ENCODE peak calls at places on chromosomes 2 and 18, in ten cellular contexts. One of them, this sample, is unnamed.

GRCh38 chr2:31060397-31060796 is 77.8 kb downstream of the GALNT14 start:
- DNase-seq in CD8-positive, alpha-beta T cell: no peak
- DNase-seq in MV-4-11: no peak
- DNase-seq in sciatic nerve: no peak
- DNase-seq in fibroblast of lung: no peak
- DNase-seq in stimulated activated CD4-positive, alpha-beta T cell treated with anti-CD3 and anti-CD28 coated beads, Interleukin-4, amount 100 ng/mL, for 48 hours: no peak
- DNase-seq in astrocyte: no peak
- DNase-seq in tibial nerve: no peak
- DNase-seq in pulmonary artery endothelial cell: no peak
- DNase-seq in SK-MEL-5: no peak
- DNase-seq in this sample: no peak

GRCh38 chr2:67075056-67075455 is 322.1 kb upstream of the ETAA1 start:
- DNase-seq in CD8-positive, alpha-beta T cell: no peak
- DNase-seq in MV-4-11: no peak
- DNase-seq in sciatic nerve: no peak
- DNase-seq in fibroblast of lung: no peak
- DNase-seq in stimulated activated CD4-positive, alpha-beta T cell treated with anti-CD3 and anti-CD28 coated beads, Interleukin-4, amount 100 ng/mL, for 48 hours: no peak
- DNase-seq in astrocyte: no peak
- DNase-seq in tibial nerve: no peak
- DNase-seq in pulmonary artery endothelial cell: no peak
- DNase-seq in SK-MEL-5: no peak
- DNase-seq in this sample: no peak

GRCh38 chr18:27263369-27263768 is 78.3 kb upstream of the CHST9 start:
- DNase-seq in CD8-positive, alpha-beta T cell: no peak
- DNase-seq in MV-4-11: no peak
- DNase-seq in sciatic nerve: no peak
- DNase-seq in fibroblast of lung: no peak
- DNase-seq in stimulated activated CD4-positive, alpha-beta T cell treated with anti-CD3 and anti-CD28 coated beads, Interleukin-4, amount 100 ng/mL, for 48 hours: no peak
- DNase-seq in astrocyte: no peak
- DNase-seq in tibial nerve: no peak
- DNase-seq in pulmonary artery endothelial cell: no peak
- DNase-seq in SK-MEL-5: no peak
- DNase-seq in this sample: no peak

GRCh38 chr2:111702119-111702808 is 181.7 kb downstream of the ANAPC1 start:
- DNase-seq in CD8-positive, alpha-beta T cell: peak
- DNase-seq in MV-4-11: peak
- DNase-seq in sciatic nerve: no peak
- DNase-seq in fibroblast of lung: peak
- DNase-seq in stimulated activated CD4-positive, alpha-beta T cell treated with anti-CD3 and anti-CD28 coated beads, Interleukin-4, amount 100 ng/mL, for 48 hours: peak
- DNase-seq in astrocyte: peak
- DNase-seq in tibial nerve: no peak
- DNase-seq in pulmonary artery endothelial cell: no peak
- DNase-seq in SK-MEL-5: peak
- DNase-seq in this sample: peak

GRCh38 chr2:40367652-40368051 is 84.2 kb downstream of the SLC8A1 start:
- DNase-seq in CD8-positive, alpha-beta T cell: no peak
- DNase-seq in MV-4-11: no peak
- DNase-seq in sciatic nerve: no peak
- DNase-seq in fibroblast of lung: peak
- DNase-seq in stimulated activated CD4-positive, alpha-beta T cell treated with anti-CD3 and anti-CD28 coated beads, Interleukin-4, amount 100 ng/mL, for 48 hours: no peak
- DNase-seq in astrocyte: peak
- DNase-seq in tibial nerve: no peak
- DNase-seq in pulmonary artery endothelial cell: no peak
- DNase-seq in SK-MEL-5: no peak
- DNase-seq in this sample: no peak

GRCh38 chr2:85732467-85733120 is 21.2 kb upstream of the ATOH8 start:
- DNase-seq in CD8-positive, alpha-beta T cell: no peak
- DNase-seq in MV-4-11: no peak
- DNase-seq in sciatic nerve: no peak
- DNase-seq in fibroblast of lung: no peak
- DNase-seq in stimulated activated CD4-positive, alpha-beta T cell treated with anti-CD3 and anti-CD28 coated beads, Interleukin-4, amount 100 ng/mL, for 48 hours: no peak
- DNase-seq in astrocyte: no peak
- DNase-seq in tibial nerve: no peak
- DNase-seq in pulmonary artery endothelial cell: no peak
- DNase-seq in SK-MEL-5: no peak
- DNase-seq in this sample: no peak

GRCh38 chr2:181305151-181306123 is 151.7 kb upstream of the ITGA4 start:
- DNase-seq in CD8-positive, alpha-beta T cell: peak
- DNase-seq in MV-4-11: peak
- DNase-seq in sciatic nerve: no peak
- DNase-seq in fibroblast of lung: peak
- DNase-seq in stimulated activated CD4-positive, alpha-beta T cell treated with anti-CD3 and anti-CD28 coated beads, Interleukin-4, amount 100 ng/mL, for 48 hours: peak
- DNase-seq in astrocyte: peak
- DNase-seq in tibial nerve: no peak
- DNase-seq in pulmonary artery endothelial cell: no peak
- DNase-seq in SK-MEL-5: peak
- DNase-seq in this sample: no peak

GRCh38 chr2:128664499-128664971 is 345.9 kb upstream of the HS6ST1 start:
- DNase-seq in CD8-positive, alpha-beta T cell: peak
- DNase-seq in MV-4-11: no peak
- DNase-seq in sciatic nerve: no peak
- DNase-seq in fibroblast of lung: no peak
- DNase-seq in stimulated activated CD4-positive, alpha-beta T cell treated with anti-CD3 and anti-CD28 coated beads, Interleukin-4, amount 100 ng/mL, for 48 hours: no peak
- DNase-seq in astrocyte: no peak
- DNase-seq in tibial nerve: no peak
- DNase-seq in pulmonary artery endothelial cell: no peak
- DNase-seq in SK-MEL-5: no peak
- DNase-seq in this sample: no peak

GRCh38 chr2:120883607-120884405 is 148.1 kb downstream of the GLI2 start:
- DNase-seq in CD8-positive, alpha-beta T cell: no peak
- DNase-seq in MV-4-11: no peak
- DNase-seq in sciatic nerve: no peak
- DNase-seq in fibroblast of lung: no peak
- DNase-seq in stimulated activated CD4-positive, alpha-beta T cell treated with anti-CD3 and anti-CD28 coated beads, Interleukin-4, amount 100 ng/mL, for 48 hours: no peak
- DNase-seq in astrocyte: no peak
- DNase-seq in tibial nerve: no peak
- DNase-seq in pulmonary artery endothelial cell: no peak
- DNase-seq in SK-MEL-5: no peak
- DNase-seq in this sample: no peak

GRCh38 chr18:51453594-51453993 is 256.1 kb upstream of the MEX3C start:
- DNase-seq in CD8-positive, alpha-beta T cell: no peak
- DNase-seq in MV-4-11: no peak
- DNase-seq in sciatic nerve: no peak
- DNase-seq in fibroblast of lung: no peak
- DNase-seq in stimulated activated CD4-positive, alpha-beta T cell treated with anti-CD3 and anti-CD28 coated beads, Interleukin-4, amount 100 ng/mL, for 48 hours: no peak
- DNase-seq in astrocyte: no peak
- DNase-seq in tibial nerve: no peak
- DNase-seq in pulmonary artery endothelial cell: no peak
- DNase-seq in SK-MEL-5: no peak
- DNase-seq in this sample: no peak

GRCh38 chr2:128178650-128179460 is 87.9 kb downstream of the UGGT1 start:
- DNase-seq in CD8-positive, alpha-beta T cell: no peak
- DNase-seq in MV-4-11: peak
- DNase-seq in sciatic nerve: peak
- DNase-seq in fibroblast of lung: peak
- DNase-seq in stimulated activated CD4-positive, alpha-beta T cell treated with anti-CD3 and anti-CD28 coated beads, Interleukin-4, amount 100 ng/mL, for 48 hours: peak
- DNase-seq in astrocyte: peak
- DNase-seq in tibial nerve: no peak
- DNase-seq in pulmonary artery endothelial cell: peak
- DNase-seq in SK-MEL-5: peak
- DNase-seq in this sample: peak

GRCh38 chr2:150339951-150340350 is 147.5 kb downstream of the RND3 start:
- DNase-seq in CD8-positive, alpha-beta T cell: no peak
- DNase-seq in MV-4-11: no peak
- DNase-seq in sciatic nerve: no peak
- DNase-seq in fibroblast of lung: peak
- DNase-seq in stimulated activated CD4-positive, alpha-beta T cell treated with anti-CD3 and anti-CD28 coated beads, Interleukin-4, amount 100 ng/mL, for 48 hours: no peak
- DNase-seq in astrocyte: peak
- DNase-seq in tibial nerve: no peak
- DNase-seq in pulmonary artery endothelial cell: no peak
- DNase-seq in SK-MEL-5: no peak
- DNase-seq in this sample: no peak

GRCh38 chr2:240358821-240359342 is 76.6 kb upstream of the GPC1 start:
- DNase-seq in CD8-positive, alpha-beta T cell: no peak
- DNase-seq in MV-4-11: no peak
- DNase-seq in sciatic nerve: peak
- DNase-seq in fibroblast of lung: no peak
- DNase-seq in stimulated activated CD4-positive, alpha-beta T cell treated with anti-CD3 and anti-CD28 coated beads, Interleukin-4, amount 100 ng/mL, for 48 hours: no peak
- DNase-seq in astrocyte: no peak
- DNase-seq in tibial nerve: no peak
- DNase-seq in pulmonary artery endothelial cell: no peak
- DNase-seq in SK-MEL-5: no peak
- DNase-seq in this sample: no peak

GRCh38 chr2:216560695-216561370 is 62.2 kb downstream of the RPL37A start:
- DNase-seq in CD8-positive, alpha-beta T cell: no peak
- DNase-seq in MV-4-11: no peak
- DNase-seq in sciatic nerve: no peak
- DNase-seq in fibroblast of lung: peak
- DNase-seq in stimulated activated CD4-positive, alpha-beta T cell treated with anti-CD3 and anti-CD28 coated beads, Interleukin-4, amount 100 ng/mL, for 48 hours: no peak
- DNase-seq in astrocyte: peak
- DNase-seq in tibial nerve: no peak
- DNase-seq in pulmonary artery endothelial cell: no peak
- DNase-seq in SK-MEL-5: no peak
- DNase-seq in this sample: no peak

GRCh38 chr18:54393648-54394294 is 36.1 kb downstream of the C18orf54 start:
- DNase-seq in CD8-positive, alpha-beta T cell: no peak
- DNase-seq in MV-4-11: no peak
- DNase-seq in sciatic nerve: no peak
- DNase-seq in fibroblast of lung: no peak
- DNase-seq in stimulated activated CD4-positive, alpha-beta T cell treated with anti-CD3 and anti-CD28 coated beads, Interleukin-4, amount 100 ng/mL, for 48 hours: no peak
- DNase-seq in astrocyte: no peak
- DNase-seq in tibial nerve: no peak
- DNase-seq in pulmonary artery endothelial cell: no peak
- DNase-seq in SK-MEL-5: no peak
- DNase-seq in this sample: no peak

GRCh38 chr2:168194784-168195522 is 52.4 kb downstream of the STK39 start:
- DNase-seq in CD8-positive, alpha-beta T cell: no peak
- DNase-seq in MV-4-11: peak
- DNase-seq in sciatic nerve: no peak
- DNase-seq in fibroblast of lung: peak
- DNase-seq in stimulated activated CD4-positive, alpha-beta T cell treated with anti-CD3 and anti-CD28 coated beads, Interleukin-4, amount 100 ng/mL, for 48 hours: no peak
- DNase-seq in astrocyte: no peak
- DNase-seq in tibial nerve: no peak
- DNase-seq in pulmonary artery endothelial cell: no peak
- DNase-seq in SK-MEL-5: no peak
- DNase-seq in this sample: no peak

GRCh38 chr2:198273670-198274069 is 469.3 kb downstream of the PLCL1 start:
- DNase-seq in CD8-positive, alpha-beta T cell: no peak
- DNase-seq in MV-4-11: no peak
- DNase-seq in sciatic nerve: no peak
- DNase-seq in fibroblast of lung: peak
- DNase-seq in stimulated activated CD4-positive, alpha-beta T cell treated with anti-CD3 and anti-CD28 coated beads, Interleukin-4, amount 100 ng/mL, for 48 hours: no peak
- DNase-seq in astrocyte: peak
- DNase-seq in tibial nerve: no peak
- DNase-seq in pulmonary artery endothelial cell: no peak
- DNase-seq in SK-MEL-5: no peak
- DNase-seq in this sample: no peak

GRCh38 chr2:104868081-104868806 is 14.3 kb downstream of the POU3F3 start:
- DNase-seq in CD8-positive, alpha-beta T cell: no peak
- DNase-seq in MV-4-11: no peak
- DNase-seq in sciatic nerve: no peak
- DNase-seq in fibroblast of lung: no peak
- DNase-seq in stimulated activated CD4-positive, alpha-beta T cell treated with anti-CD3 and anti-CD28 coated beads, Interleukin-4, amount 100 ng/mL, for 48 hours: no peak
- DNase-seq in astrocyte: no peak
- DNase-seq in tibial nerve: no peak
- DNase-seq in pulmonary artery endothelial cell: no peak
- DNase-seq in SK-MEL-5: no peak
- DNase-seq in this sample: no peak

GRCh38 chr2:39516347-39517101 is 79.4 kb upstream of the MAP4K3 start:
- DNase-seq in CD8-positive, alpha-beta T cell: no peak
- DNase-seq in MV-4-11: no peak
- DNase-seq in sciatic nerve: no peak
- DNase-seq in fibroblast of lung: peak
- DNase-seq in stimulated activated CD4-positive, alpha-beta T cell treated with anti-CD3 and anti-CD28 coated beads, Interleukin-4, amount 100 ng/mL, for 48 hours: no peak
- DNase-seq in astrocyte: no peak
- DNase-seq in tibial nerve: no peak
- DNase-seq in pulmonary artery endothelial cell: peak
- DNase-seq in SK-MEL-5: peak
- DNase-seq in this sample: peak